ENCODE peak calls at places on chromosome 17, in six cellular contexts. One of them, this sample, is unnamed.

GRCh38 chr17:80101946-80102706 is 745 bp downstream of the GAA start:
- DNase-seq in fibroblast of lung: peak
- DNase-seq in naive thymus-derived CD8-positive, alpha-beta T cell: no peak
- DNase-seq in Caco-2: peak
- DNase-seq in HFF-Myc: no peak
- DNase-seq in SHP77: no peak
- DNase-seq in this sample: no peak

GRCh38 chr17:1347681-1348318 is 52.2 kb downstream of the YWHAE start:
- DNase-seq in naive thymus-derived CD8-positive, alpha-beta T cell: no peak
- DNase-seq in fibroblast of lung: peak
- DNase-seq in SHP77: no peak
- DNase-seq in Caco-2: no peak
- DNase-seq in HFF-Myc: no peak
- DNase-seq in this sample: no peak

GRCh38 chr17:17499402-17500145 is 3.4 kb upstream of the RASD1 start:
- DNase-seq in SHP77: no peak
- DNase-seq in naive thymus-derived CD8-positive, alpha-beta T cell: no peak
- DNase-seq in Caco-2: no peak
- DNase-seq in fibroblast of lung: no peak
- DNase-seq in HFF-Myc: no peak
- DNase-seq in this sample: no peak

GRCh38 chr17:80471922-80472321 is 4.5 kb downstream of the NPTX1 start:
- DNase-seq in SHP77: no peak
- DNase-seq in naive thymus-derived CD8-positive, alpha-beta T cell: no peak
- DNase-seq in HFF-Myc: no peak
- DNase-seq in Caco-2: no peak
- DNase-seq in fibroblast of lung: no peak
- DNase-seq in this sample: no peak

GRCh38 chr17:10640475-10640874 is 16.6 kb downstream of the MYH3 start:
- DNase-seq in naive thymus-derived CD8-positive, alpha-beta T cell: no peak
- DNase-seq in Caco-2: no peak
- DNase-seq in HFF-Myc: no peak
- DNase-seq in SHP77: no peak
- DNase-seq in fibroblast of lung: no peak
- DNase-seq in this sample: no peak

GRCh38 chr17:55265434-55266021 is 768 bp downstream of the HLF start:
- DNase-seq in naive thymus-derived CD8-positive, alpha-beta T cell: peak
- DNase-seq in fibroblast of lung: no peak
- DNase-seq in SHP77: no peak
- DNase-seq in HFF-Myc: no peak
- DNase-seq in Caco-2: no peak
- DNase-seq in this sample: no peak

GRCh38 chr17:40104570-40105471 is 4.4 kb upstream of the NR1D1 start:
- DNase-seq in HFF-Myc: no peak
- DNase-seq in naive thymus-derived CD8-positive, alpha-beta T cell: no peak
- DNase-seq in Caco-2: no peak
- DNase-seq in fibroblast of lung: no peak
- DNase-seq in SHP77: no peak
- DNase-seq in this sample: no peak

GRCh38 chr17:6455321-6455705 is 11.1 kb downstream of the PIMREG start:
- DNase-seq in fibroblast of lung: peak
- DNase-seq in Caco-2: no peak
- DNase-seq in naive thymus-derived CD8-positive, alpha-beta T cell: peak
- DNase-seq in SHP77: no peak
- DNase-seq in HFF-Myc: no peak
- DNase-seq in this sample: no peak

GRCh38 chr17:61495161-61495857 is 43.1 kb downstream of the TBX4 start:
- DNase-seq in SHP77: no peak
- DNase-seq in HFF-Myc: no peak
- DNase-seq in fibroblast of lung: peak
- DNase-seq in naive thymus-derived CD8-positive, alpha-beta T cell: no peak
- DNase-seq in Caco-2: no peak
- DNase-seq in this sample: peak

GRCh38 chr17:77887110-77887463 is 71.4 kb upstream of the TNRC6C start:
- DNase-seq in Caco-2: no peak
- DNase-seq in HFF-Myc: no peak
- DNase-seq in fibroblast of lung: no peak
- DNase-seq in naive thymus-derived CD8-positive, alpha-beta T cell: no peak
- DNase-seq in SHP77: no peak
- DNase-seq in this sample: no peak

GRCh38 chr17:81962499-81963441 is 1.8 kb upstream of the NOTUM start:
- DNase-seq in Caco-2: no peak
- DNase-seq in SHP77: no peak
- DNase-seq in fibroblast of lung: no peak
- DNase-seq in naive thymus-derived CD8-positive, alpha-beta T cell: no peak
- DNase-seq in HFF-Myc: no peak
- DNase-seq in this sample: no peak

GRCh38 chr17:6558276-6558675 is 1.9 kb upstream of the PITPNM3 start:
- DNase-seq in HFF-Myc: no peak
- DNase-seq in Caco-2: no peak
- DNase-seq in SHP77: no peak
- DNase-seq in naive thymus-derived CD8-positive, alpha-beta T cell: no peak
- DNase-seq in fibroblast of lung: no peak
- DNase-seq in this sample: no peak